ENCODE peak calls at places on chromosome 5, in eight cellular contexts. L is left ventricle myocardium inferior, Y is brain microvascular endothelial cell, B is adrenal gland, T is ovary, U is Caco-2, V is tibial artery, D is endodermal cell. I is an unnamed sample. For H3K27me3, the result is how much of the 10 kb centered on the place peaks cover.

GRCh38 chr5:140575309-140575708 is 10.7 kb downstream of the SLC35A4 start:
- DNase-seq in U (peak), L (peak), B (peak), Y (peak), D (peak), V (no peak), T (no peak), I (no peak)

GRCh38 chr5:101520417-101520816 is 617.3 kb upstream of the ST8SIA4 start:
- DNase-seq in U (no peak), V (no peak), Y (no peak), T (no peak), L (no peak), D (no peak), B (no peak), I (no peak)

GRCh38 chr5:173638126-173638525 is 21.7 kb upstream of the BOD1 start:
- DNase-seq in L (no peak), V (no peak), T (no peak), B (no peak), D (peak), Y (no peak), U (no peak), I (no peak)

GRCh38 chr5:52994266-52994665 is 5.1 kb downstream of the ITGA2 start:
- DNase-seq in Y (no peak), U (no peak), D (no peak), T (no peak), L (no peak), V (no peak), B (no peak), I (no peak)

GRCh38 chr5:83964235-83964634 is 243.6 kb upstream of the HAPLN1 start:
- DNase-seq in U (no peak), T (no peak), Y (no peak), L (no peak), B (no peak), D (no peak), V (no peak), I (no peak)

GRCh38 chr5:88672644-88673493 is 210.1 kb downstream of the MEF2C start:
- DNase-seq in D (peak), V (no peak), U (no peak), B (no peak), Y (no peak), L (no peak), T (no peak), I (no peak)

GRCh38 chr5:140181525-140181924 is 6.5 kb downstream of the CYSTM1 start:
- DNase-seq in V (no peak), D (no peak), U (no peak), T (no peak), L (no peak), Y (no peak), B (no peak), I (no peak)

GRCh38 chr5:27450607-27451006 is 412.2 kb upstream of the CDH9 start:
- DNase-seq in L (no peak), V (no peak), T (no peak), D (no peak), U (no peak), B (no peak), Y (no peak), I (no peak)

GRCh38 chr5:69213513-69214215 is 21.0 kb upstream of the CDK7 start:
- DNase-seq in V (no peak), B (peak), T (no peak), D (no peak), Y (peak), U (no peak), L (no peak), I (no peak)

GRCh38 chr5:141373673-141374317 is at the start of gene PCDHGA6:
- DNase-seq in T (no peak), B (no peak), U (no peak), V (no peak), L (no peak), Y (no peak), D (no peak), I (no peak)

GRCh38 chr5:161421067-161421466 is 125.5 kb downstream of the GABRB2 start:
- DNase-seq in B (no peak), Y (no peak), L (no peak), T (no peak), U (no peak), V (no peak), D (no peak), I (no peak)

GRCh38 chr5:136133416-136134383 is 1.1 kb downstream of the SMAD5 start:
- DNase-seq in V (peak), D (peak), Y (peak), T (peak), L (peak), U (peak), B (peak), I (no peak)

GRCh38 chr5:158819840-158820620 is 279.7 kb downstream of the EBF1 start:
- DNase-seq in T (no peak), D (no peak), U (no peak), L (no peak), B (no peak), V (no peak), Y (peak), I (peak)

GRCh38 chr5:91288117-91288516 is 95.0 kb downstream of the ARRDC3 start:
- DNase-seq in L (no peak), B (no peak), Y (peak), D (no peak), T (no peak), V (no peak), U (no peak), I (no peak)

GRCh38 chr5:153753645-153754432 is 263.4 kb downstream of the GRIA1 start:
- DNase-seq in T (no peak), U (no peak), L (no peak), Y (no peak), V (no peak), D (no peak), B (no peak), I (no peak)

GRCh38 chr5:509632-510185 is 14.5 kb downstream of the SLC9A3 start:
- DNase-seq in V (no peak), D (no peak), U (no peak), L (no peak), Y (no peak), T (no peak), B (no peak), I (no peak)

GRCh38 chr5:160260881-160261815 is 31.8 kb downstream of the FABP6 start:
- DNase-seq in V (no peak), U (peak), D (peak), L (no peak), Y (peak), B (peak), T (peak), I (peak)

GRCh38 chr5:90056911-90057705 is 352.4 kb downstream of the CETN3 start:
- DNase-seq in U (no peak), D (peak), V (no peak), L (no peak), B (no peak), T (no peak), Y (no peak), I (no peak)
- TF ChIP-seq CTCF in U (no peak), D (no peak), V (no peak), L (no peak), B (no peak), T (no peak), Y (no peak), I (no peak)

DNA sequence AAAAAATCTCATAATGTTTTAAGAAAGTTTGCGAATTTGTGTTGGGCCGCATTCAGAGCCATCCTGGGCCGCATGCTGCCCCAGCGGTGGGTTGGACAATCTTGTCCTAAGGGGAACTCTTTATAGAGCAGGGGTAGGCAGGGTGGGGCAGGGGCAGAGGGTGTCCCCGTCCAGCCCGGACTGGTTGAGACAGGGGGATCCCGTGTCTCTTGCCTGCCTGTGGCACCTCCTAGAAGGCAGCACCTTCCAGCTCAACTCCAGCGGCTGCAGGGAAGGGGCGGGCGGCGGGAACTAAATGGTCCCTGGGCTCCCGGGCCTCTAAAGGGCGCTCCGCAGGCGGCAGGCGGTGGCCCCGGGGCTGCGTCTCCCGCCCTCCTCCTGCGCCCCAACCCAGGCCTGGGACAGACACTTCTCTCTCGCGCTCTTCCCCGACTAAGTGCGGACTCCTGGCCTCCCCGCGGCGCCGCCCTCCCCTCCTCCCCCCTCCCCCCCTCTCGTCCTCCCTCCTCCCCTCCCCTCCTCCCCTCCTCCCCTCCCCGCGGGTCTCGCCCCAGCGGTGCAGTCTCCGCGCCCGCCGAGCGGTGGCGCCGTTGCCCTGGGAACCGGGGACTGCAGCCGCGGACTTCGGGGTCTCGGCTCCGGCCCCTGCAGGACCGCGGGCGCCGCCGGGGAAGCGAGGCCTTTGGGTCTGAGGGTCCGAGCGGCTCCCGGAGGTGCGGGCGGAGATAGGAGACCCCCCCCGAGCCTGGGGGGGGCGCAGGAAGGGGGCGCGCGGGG is 132.6 kb downstream of the MRPL36 start:
- DNase-seq in V (no peak), Y (no peak), T (peak), L (no peak), U (peak), D (peak), B (peak), I (no peak)
- H3K4me3 ChIP-seq in V (no peak), Y (no peak), T (no peak), L (peak), U (peak), D (no peak), B (no peak), I (no peak)

GRCh38 chr5:171724771-171725609 is 60.6 kb upstream of the SMIM23 start:
- DNase-seq in U (no peak), D (peak), T (no peak), B (no peak), L (no peak), V (no peak), Y (no peak), I (no peak)
- H3K27me3 ChIP-seq in U (under half), D (under half), T (under half), B (under half), L (under half), V (under half), Y (under half), I (under half)

GRCh38 chr5:55694152-55694830 is 17.8 kb downstream of the SLC38A9 start:
- DNase-seq in V (no peak), D (no peak), Y (no peak), U (no peak), L (no peak), B (no peak), T (no peak), I (no peak)
- TF ChIP-seq CTCF in V (peak), D (peak), Y (peak), U (peak), L (peak), B (no peak), T (no peak), I (peak)

GRCh38 chr5:169580964-169581363 is 2.6 kb upstream of the SPDL1 start:
- DNase-seq in L (no peak), T (no peak), V (no peak), Y (no peak), U (no peak), B (no peak), D (no peak), I (no peak)

GRCh38 chr5:169581580-169582227 is 1.9 kb upstream of the SPDL1 start:
- DNase-seq in U (peak), V (no peak), D (peak), B (peak), T (peak), Y (peak), L (no peak), I (no peak)

GRCh38 chr5:169583101-169583423 is 511 bp upstream of the SPDL1 start:
- DNase-seq in L (no peak), U (no peak), B (no peak), D (no peak), T (no peak), Y (no peak), V (no peak), I (no peak)

GRCh38 chr5:169583424-169584215 is at the start of gene SPDL1:
- DNase-seq in U (peak), B (peak), T (peak), L (peak), D (peak), Y (peak), V (peak), I (peak)

GRCh38 chr5:169584998-169585451 is 1.5 kb downstream of the SPDL1 start:
- DNase-seq in Y (no peak), V (no peak), L (no peak), D (no peak), B (no peak), T (no peak), U (no peak), I (no peak)
- H3K4me3 ChIP-seq in Y (peak), V (no peak), L (peak), D (peak), B (no peak), T (no peak), U (no peak), I (peak)

DNA sequence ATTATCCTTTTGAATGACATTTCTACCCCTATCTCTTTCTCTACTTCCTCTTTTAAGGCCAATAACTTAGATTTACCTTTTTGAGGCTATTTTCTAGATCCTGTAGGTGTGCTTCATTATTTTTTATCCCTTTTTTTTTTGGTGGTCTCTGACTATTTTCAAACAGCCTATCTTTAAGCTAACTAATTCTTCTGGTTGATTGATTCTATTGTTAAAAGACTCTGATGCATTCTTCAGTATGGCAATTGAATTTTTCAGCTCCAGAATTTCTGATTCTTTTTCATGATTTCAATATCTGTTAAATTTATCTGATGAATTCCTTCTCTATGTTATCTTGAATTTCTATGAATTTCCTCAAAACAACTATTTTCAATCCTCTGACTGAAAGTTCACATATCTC is 7.4 kb upstream of the SLC36A3 start:
- DNase-seq in Y (no peak), T (no peak), V (no peak), D (no peak), B (no peak), U (no peak), L (no peak), I (no peak)
- H3K27me3 ChIP-seq in Y (under half), T (under half), V (under half), D (under half), B (under half), U (under half), L (under half), I (under half)

GRCh38 chr5:81180780-81181179 is 52.3 kb upstream of the CKMT2 start:
- DNase-seq in B (no peak), T (no peak), D (no peak), U (no peak), V (no peak), L (no peak), Y (no peak), I (no peak)

GRCh38 chr5:81182396-81183390 is 50.4 kb upstream of the CKMT2 start:
- DNase-seq in Y (no peak), T (no peak), L (no peak), V (no peak), B (no peak), U (no peak), D (no peak), I (no peak)

GRCh38 chr5:81183811-81184748 is 49.0 kb upstream of the CKMT2 start:
- DNase-seq in D (no peak), B (no peak), U (no peak), V (no peak), L (no peak), Y (no peak), T (no peak), I (no peak)

GRCh38 chr5:81181576-81182316 is 51.4 kb upstream of the CKMT2 start:
- DNase-seq in T (no peak), Y (no peak), V (no peak), L (no peak), D (no peak), U (no peak), B (no peak), I (no peak)

GRCh38 chr5:81179959-81180358 is 53.2 kb upstream of the CKMT2 start:
- DNase-seq in L (no peak), D (no peak), U (no peak), V (no peak), B (no peak), T (no peak), Y (no peak), I (no peak)
- TF ChIP-seq CTCF in L (no peak), D (no peak), U (no peak), V (no peak), B (no peak), T (no peak), Y (no peak), I (no peak)

GRCh38 chr5:93607367-93608258 is 24.6 kb downstream of the NR2F1 start:
- DNase-seq in L (no peak), V (no peak), T (no peak), B (peak), D (peak), Y (peak), U (no peak), I (no peak)
- H3K4me3 ChIP-seq in L (peak), V (no peak), T (no peak), B (no peak), D (peak), Y (peak), U (no peak), I (no peak)